ENCODE peak calls at places on chromosomes 5 and 9, in four cellular contexts. One of them, this sample, is unnamed. For H3K4me1, the result is how much of the 10 kb centered on the place peaks cover.

GRCh38 chr9:92790542-92791527 is 26.2 kb upstream of the BICD2 start:
- DNase-seq in fibroblast of lung: peak
- DNase-seq in IMR-90: peak
- DNase-seq in K562: peak
- DNase-seq in this sample: peak

GRCh38 chr9:94717656-94718225 is 8.8 kb upstream of the AOPEP start:
- DNase-seq in fibroblast of lung: no peak
- DNase-seq in IMR-90: peak
- DNase-seq in K562: no peak
- DNase-seq in this sample: peak

GRCh38 chr9:2120926-2121689 is 106.0 kb downstream of the SMARCA2 start:
- DNase-seq in fibroblast of lung: peak
- DNase-seq in IMR-90: peak
- DNase-seq in K562: no peak
- DNase-seq in this sample: no peak

GRCh38 chr5:113231653-113232000 is 203.2 kb downstream of the TSSK1B start:
- DNase-seq in fibroblast of lung: no peak
- DNase-seq in IMR-90: no peak
- DNase-seq in K562: no peak
- DNase-seq in this sample: no peak

GRCh38 chr5:10289353-10289752 is 18.3 kb downstream of the CMBL start:
- DNase-seq in fibroblast of lung: peak
- DNase-seq in IMR-90: no peak
- DNase-seq in K562: no peak
- DNase-seq in this sample: no peak

GRCh38 chr5:176740131-176740701 is 70.1 kb upstream of the UNC5A start:
- DNase-seq in fibroblast of lung: no peak
- DNase-seq in IMR-90: no peak
- DNase-seq in K562: no peak
- DNase-seq in this sample: peak

GRCh38 chr9:121707477-121708424 is 56.3 kb downstream of the DAB2IP start:
- DNase-seq in fibroblast of lung: no peak
- DNase-seq in IMR-90: no peak
- DNase-seq in K562: no peak
- DNase-seq in this sample: no peak

GRCh38 chr9:4964540-4964939 is 20.5 kb upstream of the JAK2 start:
- DNase-seq in fibroblast of lung: no peak
- DNase-seq in IMR-90: no peak
- DNase-seq in K562: no peak
- DNase-seq in this sample: no peak

GRCh38 chr5:43772601-43773031 is 169.6 kb downstream of the NNT start:
- DNase-seq in fibroblast of lung: peak
- DNase-seq in IMR-90: peak
- DNase-seq in K562: peak
- DNase-seq in this sample: no peak

GRCh38 chr9:125929846-125930245 is 182.7 kb downstream of the PBX3 start:
- DNase-seq in fibroblast of lung: no peak
- DNase-seq in IMR-90: peak
- DNase-seq in K562: no peak
- DNase-seq in this sample: no peak

GRCh38 chr5:83509535-83509934 is 38.0 kb downstream of the VCAN start:
- DNase-seq in fibroblast of lung: peak
- DNase-seq in IMR-90: peak
- DNase-seq in K562: no peak
- DNase-seq in this sample: no peak

GRCh38 chr9:111179577-111179976 is 141.3 kb upstream of the LPAR1 start:
- DNase-seq in fibroblast of lung: no peak
- DNase-seq in IMR-90: no peak
- DNase-seq in K562: no peak
- DNase-seq in this sample: no peak

GRCh38 chr5:54469655-54470054 is 14.2 kb downstream of the HSPB3 start:
- DNase-seq in fibroblast of lung: peak
- DNase-seq in IMR-90: peak
- DNase-seq in K562: no peak
- DNase-seq in this sample: no peak

GRCh38 chr5:35488055-35488454 is 129.6 kb upstream of the SPEF2 start:
- DNase-seq in fibroblast of lung: no peak
- DNase-seq in IMR-90: no peak
- DNase-seq in K562: no peak
- DNase-seq in this sample: no peak

GRCh38 chr5:158741296-158741695 is 358.4 kb downstream of the EBF1 start:
- DNase-seq in fibroblast of lung: no peak
- DNase-seq in IMR-90: no peak
- DNase-seq in K562: no peak
- DNase-seq in this sample: no peak

GRCh38 chr9:93087971-93088655 is 7.9 kb upstream of the CARD19 start:
- DNase-seq in fibroblast of lung: no peak
- DNase-seq in IMR-90: no peak
- DNase-seq in K562: no peak
- DNase-seq in this sample: peak

GRCh38 chr5:88144219-88145040 is 124.2 kb downstream of the TMEM161B start:
- DNase-seq in fibroblast of lung: no peak
- DNase-seq in IMR-90: no peak
- DNase-seq in K562: no peak
- DNase-seq in this sample: peak

GRCh38 chr5:157761690-157762611 is 18.4 kb downstream of the LSM11 start:
- DNase-seq in fibroblast of lung: peak
- DNase-seq in IMR-90: peak
- DNase-seq in K562: peak
- DNase-seq in this sample: peak

GRCh38 chr5:5141625-5142527 is 1.7 kb downstream of the ADAMTS16 start:
- DNase-seq in fibroblast of lung: peak
- DNase-seq in IMR-90: peak
- DNase-seq in K562: peak
- DNase-seq in this sample: peak

GRCh38 chr5:14872070-14872989 is 752 bp upstream of the ANKH start:
- DNase-seq in fibroblast of lung: peak
- DNase-seq in IMR-90: peak
- DNase-seq in K562: peak
- DNase-seq in this sample: peak

GRCh38 chr9:97747201-97747965 is 50.2 kb upstream of the XPA start:
- DNase-seq in fibroblast of lung: no peak
- DNase-seq in IMR-90: no peak
- DNase-seq in K562: no peak
- DNase-seq in this sample: no peak

GRCh38 chr5:74629326-74629725 is 11.2 kb downstream of the ENC1 start:
- DNase-seq in fibroblast of lung: no peak
- DNase-seq in IMR-90: no peak
- DNase-seq in K562: no peak
- DNase-seq in this sample: no peak
- H3K9ac ChIP-seq in fibroblast of lung: no peak
- H3K9ac ChIP-seq in IMR-90: no peak
- H3K9ac ChIP-seq in K562: no peak
- H3K9ac ChIP-seq in this sample: no peak

DNA sequence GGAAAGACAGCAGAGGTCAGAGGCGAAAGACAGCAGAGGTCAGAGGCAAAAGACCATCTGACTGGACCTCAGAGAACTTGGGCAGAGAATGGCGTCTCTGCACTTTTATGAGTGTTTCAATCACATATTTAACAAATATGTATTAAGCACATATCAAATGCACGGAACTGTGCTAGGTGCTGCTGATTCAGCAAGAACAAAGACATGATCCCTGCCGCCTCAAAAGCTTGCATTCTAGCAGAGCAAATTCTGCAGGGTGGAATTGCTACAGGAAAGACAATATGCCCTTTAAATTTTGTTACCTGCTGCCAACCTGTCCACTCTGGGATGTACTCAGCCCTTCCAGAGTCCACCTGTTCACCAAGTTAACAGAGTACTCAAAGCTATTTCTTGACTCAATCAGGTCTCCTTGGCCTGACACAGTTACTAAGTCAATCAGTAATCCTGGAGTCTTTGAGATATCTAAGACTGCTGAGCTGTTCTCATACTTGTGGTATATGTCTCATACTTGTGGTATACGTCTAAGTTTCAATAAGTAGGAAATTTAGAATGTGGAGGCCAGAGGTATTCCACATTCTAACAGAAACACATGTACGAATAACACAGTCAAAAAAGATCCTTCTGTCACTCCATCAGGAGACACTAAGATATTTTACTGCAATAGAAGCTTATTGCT is 131.8 kb downstream of the GNAQ start:
- DNase-seq in fibroblast of lung: peak
- DNase-seq in IMR-90: peak
- DNase-seq in K562: no peak
- DNase-seq in this sample: no peak
- H3K4me1 ChIP-seq in fibroblast of lung: under half
- H3K4me1 ChIP-seq in IMR-90: under half
- H3K4me1 ChIP-seq in K562: under half
- H3K4me1 ChIP-seq in this sample: under half

DNA sequence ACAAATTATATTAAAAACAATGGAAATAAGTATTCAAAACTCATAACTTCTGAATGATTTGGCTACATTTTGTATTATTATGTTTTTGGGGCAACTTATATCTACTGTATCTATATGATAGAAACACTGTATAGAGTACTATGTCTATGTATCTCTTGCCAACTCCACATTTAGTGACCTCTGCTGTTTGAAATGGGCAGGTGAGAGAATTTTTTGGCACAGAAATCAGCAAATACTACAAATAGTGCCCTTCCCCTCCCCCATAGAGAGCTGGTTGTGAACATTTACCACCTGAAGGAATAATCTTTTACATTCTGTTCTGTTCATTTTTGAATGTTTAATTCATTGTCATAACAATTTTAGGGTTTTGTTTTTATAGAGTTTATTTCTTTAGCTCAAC is 545.3 kb downstream of the PDE4D start:
- DNase-seq in fibroblast of lung: no peak
- DNase-seq in IMR-90: no peak
- DNase-seq in K562: no peak
- DNase-seq in this sample: no peak
- TF ChIP-seq CTCF in fibroblast of lung: no peak
- TF ChIP-seq CTCF in IMR-90: no peak
- TF ChIP-seq CTCF in K562: no peak
- TF ChIP-seq CTCF in this sample: peak

GRCh38 chr5:153781325-153781724 is 257.4 kb downstream of the FAM114A2 start:
- DNase-seq in fibroblast of lung: no peak
- DNase-seq in IMR-90: no peak
- DNase-seq in K562: no peak
- DNase-seq in this sample: peak

GRCh38 chr5:153783278-153783677 is 255.4 kb downstream of the FAM114A2 start:
- DNase-seq in fibroblast of lung: no peak
- DNase-seq in IMR-90: no peak
- DNase-seq in K562: no peak
- DNase-seq in this sample: peak

GRCh38 chr5:153782589-153783238 is 256.0 kb downstream of the FAM114A2 start:
- DNase-seq in fibroblast of lung: no peak
- DNase-seq in IMR-90: peak
- DNase-seq in K562: no peak
- DNase-seq in this sample: peak

GRCh38 chr5:153779852-153780251 is 258.9 kb downstream of the FAM114A2 start:
- DNase-seq in fibroblast of lung: no peak
- DNase-seq in IMR-90: no peak
- DNase-seq in K562: no peak
- DNase-seq in this sample: no peak

GRCh38 chr5:153780876-153781275 is 257.8 kb downstream of the FAM114A2 start:
- DNase-seq in fibroblast of lung: no peak
- DNase-seq in IMR-90: no peak
- DNase-seq in K562: no peak
- DNase-seq in this sample: peak
- H3K9ac ChIP-seq in fibroblast of lung: no peak
- H3K9ac ChIP-seq in IMR-90: no peak
- H3K9ac ChIP-seq in K562: no peak
- H3K9ac ChIP-seq in this sample: peak

GRCh38 chr5:124439609-124440008 is 306.8 kb downstream of the ZNF608 start:
- DNase-seq in fibroblast of lung: no peak
- DNase-seq in IMR-90: no peak
- DNase-seq in K562: no peak
- DNase-seq in this sample: no peak

GRCh38 chr5:124440471-124440870 is 306.0 kb downstream of the ZNF608 start:
- DNase-seq in fibroblast of lung: no peak
- DNase-seq in IMR-90: no peak
- DNase-seq in K562: no peak
- DNase-seq in this sample: no peak

GRCh38 chr5:124444147-124444775 is 302.2 kb downstream of the ZNF608 start:
- DNase-seq in fibroblast of lung: no peak
- DNase-seq in IMR-90: no peak
- DNase-seq in K562: no peak
- DNase-seq in this sample: no peak

GRCh38 chr5:124446125-124446524 is 300.3 kb downstream of the ZNF608 start:
- DNase-seq in fibroblast of lung: no peak
- DNase-seq in IMR-90: no peak
- DNase-seq in K562: no peak
- DNase-seq in this sample: no peak

DNA sequence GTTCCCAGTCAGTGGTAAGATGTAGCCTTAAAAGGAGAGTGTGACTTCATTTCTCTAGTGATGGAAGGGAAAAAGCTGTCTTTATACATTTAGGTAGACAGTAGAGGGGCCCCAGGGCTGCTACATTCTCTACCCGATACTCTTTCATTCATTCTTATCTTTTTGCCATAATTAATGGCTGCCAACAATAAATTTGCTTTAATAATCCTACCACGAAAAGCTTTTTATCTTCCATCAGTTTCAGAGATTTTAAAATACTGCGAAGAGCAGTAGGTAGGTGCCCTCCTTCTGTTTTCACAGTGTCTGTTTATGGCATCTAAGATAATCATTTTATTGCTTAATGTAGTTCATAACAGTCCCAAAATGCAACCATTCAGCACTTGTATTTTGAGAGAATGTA is 301.2 kb downstream of the ZNF608 start:
- DNase-seq in fibroblast of lung: no peak
- DNase-seq in IMR-90: no peak
- DNase-seq in K562: no peak
- DNase-seq in this sample: no peak
- H3K4me1 ChIP-seq in fibroblast of lung: under half
- H3K4me1 ChIP-seq in IMR-90: under half
- H3K4me1 ChIP-seq in K562: under half
- H3K4me1 ChIP-seq in this sample: under half

DNA sequence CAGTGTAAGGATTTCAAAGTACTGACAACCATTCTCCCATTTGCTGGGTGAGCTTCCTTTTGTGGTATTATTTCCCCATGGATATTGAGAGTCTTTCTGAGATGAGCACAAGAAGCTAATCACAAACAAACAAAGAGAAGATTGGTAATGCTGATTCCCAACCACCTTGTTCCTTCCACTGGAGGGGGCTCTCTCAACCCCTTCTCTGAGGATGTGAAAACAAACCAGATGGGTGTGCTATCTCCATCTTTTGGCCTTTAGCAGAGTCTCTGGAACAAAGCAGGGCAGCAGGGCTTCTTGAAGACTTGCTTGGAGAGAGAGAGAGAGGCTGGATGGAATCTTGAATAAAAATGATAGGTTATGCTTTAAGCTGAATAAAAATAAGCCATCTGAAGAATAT is 576.7 kb upstream of the ZNF462 start:
- DNase-seq in fibroblast of lung: peak
- DNase-seq in IMR-90: no peak
- DNase-seq in K562: no peak
- DNase-seq in this sample: peak
- TF ChIP-seq CTCF in fibroblast of lung: no peak
- TF ChIP-seq CTCF in IMR-90: no peak
- TF ChIP-seq CTCF in K562: no peak
- TF ChIP-seq CTCF in this sample: peak